ENCODE peak calls at places on chromosome 17, in six cellular contexts. E is GM12878, P is prostate gland, J is breast epithelium, Y is spleen, A is stomach. R is an unnamed sample.

GRCh38 chr17:77610980-77611641 is 347.4 kb upstream of the TNRC6C start:
- DNase-seq in E (no peak), P (no peak), J (no peak), Y (peak; percentile 41), A (no peak), R (no peak)

GRCh38 chr17:33369876-33370275 is 76.8 kb upstream of the ASIC2 start:
- DNase-seq in E (no peak), P (no peak), J (no peak), Y (no peak), A (no peak), R (no peak)

GRCh38 chr17:62882284-62882683 is 74.2 kb upstream of the MARCHF10 start:
- DNase-seq in E (no peak), P (no peak), J (no peak), Y (no peak), A (no peak), R (no peak)

GRCh38 chr17:29617125-29617480 is 5.6 kb downstream of the CORO6 start:
- DNase-seq in E (no peak), P (peak; percentile 63), J (peak; percentile 66), Y (peak; percentile 97), A (peak; percentile 83), R (peak; percentile 86)

GRCh38 chr17:27525316-27525715 is 69.1 kb downstream of the KSR1 start:
- DNase-seq in E (no peak), P (no peak), J (no peak), Y (peak; percentile 29), A (no peak), R (no peak)

GRCh38 chr17:57089391-57089790 is 4.3 kb downstream of the AKAP1 start:
- DNase-seq in E (no peak), P (no peak), J (no peak), Y (no peak), A (no peak), R (no peak)

GRCh38 chr17:7078711-7079110 is 1.3 kb downstream of the CLEC10A start:
- DNase-seq in E (no peak), P (no peak), J (peak; percentile 33), Y (no peak), A (no peak), R (no peak)

GRCh38 chr17:58414596-58414997 is 2.7 kb downstream of the RNF43 start:
- DNase-seq in E (no peak), P (no peak), J (no peak), Y (no peak), A (no peak), R (no peak)

GRCh38 chr17:15952048-15952532 is 7.2 kb downstream of the ADORA2B start:
- DNase-seq in E (no peak), P (no peak), J (no peak), Y (peak; percentile 6), A (no peak), R (no peak)

GRCh38 chr17:39533891-39534290 is 72.6 kb downstream of the CDK12 start:
- DNase-seq in E (no peak), P (peak; percentile 14), J (no peak), Y (no peak), A (no peak), R (no peak)

GRCh38 chr17:5516060-5516792 is 29.9 kb downstream of the MIS12 start:
- DNase-seq in E (no peak), P (no peak), J (no peak), Y (no peak), A (no peak), R (no peak)

GRCh38 chr17:34499576-34499975 is 79.8 kb upstream of the TMEM132E start:
- DNase-seq in E (no peak), P (no peak), J (no peak), Y (no peak), A (no peak), R (no peak)

GRCh38 chr17:21171309-21171922 is 42.5 kb downstream of the TMEM11 start:
- DNase-seq in E (peak; percentile 51), P (no peak), J (no peak), Y (peak; percentile 84), A (no peak), R (peak; percentile 65)

GRCh38 chr17:52476638-52477313 is 318.3 kb upstream of the CA10 start:
- DNase-seq in E (no peak), P (no peak), J (no peak), Y (no peak), A (no peak), R (no peak)

GRCh38 chr17:4368341-4368740 is 1.9 kb upstream of the UBE2G1 start:
- DNase-seq in E (no peak), P (no peak), J (no peak), Y (peak; percentile 52), A (no peak), R (no peak)

GRCh38 chr17:74815671-74816370 is 39.7 kb upstream of the NAT9 start:
- DNase-seq in E (no peak), P (no peak), J (no peak), Y (no peak), A (no peak), R (no peak)

GRCh38 chr17:9230346-9230745 is 209.0 kb downstream of the NTN1 start:
- DNase-seq in E (no peak), P (no peak), J (no peak), Y (peak; percentile 71), A (no peak), R (no peak)

GRCh38 chr17:16345565-16345964 is 7.7 kb downstream of the CENPV start:
- DNase-seq in E (no peak), P (no peak), J (no peak), Y (no peak), A (no peak), R (no peak)

GRCh38 chr17:50767030-50767429 is 288 bp downstream of the ANKRD40CL start:
- DNase-seq in E (no peak), P (no peak), J (no peak), Y (peak; percentile 39), A (no peak), R (no peak)

GRCh38 chr17:9676742-9677387 is 31.5 kb downstream of the USP43 start:
- DNase-seq in E (peak; percentile 9), P (no peak), J (no peak), Y (no peak), A (no peak), R (no peak)

GRCh38 chr17:66273391-66273722 is 29.1 kb upstream of the PRKCA start:
- DNase-seq in E (no peak), P (no peak), J (no peak), Y (no peak), A (no peak), R (no peak)

GRCh38 chr17:80862341-80862969 is 129.2 kb upstream of the CHMP6 start:
- DNase-seq in E (no peak), P (no peak), J (no peak), Y (peak; percentile 34), A (no peak), R (no peak)

DNA sequence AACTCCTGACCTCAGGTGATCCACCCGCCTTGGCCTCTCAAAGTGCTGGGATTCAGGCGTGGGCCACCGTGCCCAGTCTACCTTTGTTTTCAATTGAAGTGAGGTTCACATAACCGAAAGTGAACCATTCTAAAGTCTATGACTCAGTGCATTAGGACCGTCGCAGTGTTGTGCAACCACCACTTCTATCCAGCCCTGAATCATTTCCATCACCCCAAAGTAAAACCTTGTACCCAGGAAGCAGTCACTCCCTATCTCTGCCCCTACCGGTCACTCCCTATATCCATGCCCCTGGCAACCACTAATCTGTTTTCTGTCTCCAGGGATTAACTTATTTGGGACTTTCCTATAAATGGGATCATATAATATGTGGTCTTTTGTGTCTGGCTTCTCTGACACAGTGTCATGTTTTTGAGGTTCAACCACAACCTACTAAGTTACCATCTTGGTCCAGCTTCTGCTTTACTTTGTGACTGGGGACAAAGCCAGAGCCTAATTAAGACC is 28.3 kb upstream of the CDC42EP4 start:
- DNase-seq in E (peak; percentile 42), P (no peak), J (no peak), Y (no peak), A (peak; percentile 54), R (no peak)
- TF ChIP-seq POLR2AphosphoS5 in E (no peak), P (peak; percentile 10), J (peak; percentile 78), Y (peak; percentile 5), A (peak; percentile 78), R (no peak)

GRCh38 chr17:38424297-38424972 is 3.8 kb upstream of the ARHGAP23 start:
- DNase-seq in E (no peak), P (no peak), J (no peak), Y (no peak), A (no peak), R (no peak)
- TF ChIP-seq POLR2AphosphoS5 in E (no peak), P (no peak), J (no peak), Y (no peak), A (no peak), R (no peak)

GRCh38 chr17:8156174-8156992 is 4.2 kb upstream of the PER1 start:
- DNase-seq in E (peak; percentile 100), P (peak; percentile 100), J (peak; percentile 100), Y (peak; percentile 100), A (peak; percentile 100), R (peak; percentile 94)
- TF ChIP-seq POLR2AphosphoS5 in E (peak; percentile 97), P (peak; percentile 99), J (peak; percentile 100), Y (peak; percentile 100), A (peak; percentile 100), R (peak; percentile 79)

GRCh38 chr17:28576758-28577465 is at the start of gene ALDOC:
- DNase-seq in E (peak; percentile 88), P (peak; percentile 98), J (peak; percentile 93), Y (peak; percentile 100), A (peak; percentile 99), R (peak; percentile 95)
- TF ChIP-seq POLR2AphosphoS5 in E (peak; percentile 91), P (peak; percentile 100), J (peak; percentile 76), Y (peak; percentile 98), A (peak; percentile 95), R (peak; percentile 90)

GRCh38 chr17:79809530-79810137 is 12.8 kb upstream of the CBX8 start:
- DNase-seq in E (no peak), P (no peak), J (no peak), Y (no peak), A (peak; percentile 73), R (no peak)

GRCh38 chr17:79811888-79812205 is 15.0 kb upstream of the CBX8 start:
- DNase-seq in E (no peak), P (no peak), J (no peak), Y (no peak), A (no peak), R (no peak)

GRCh38 chr17:79810138-79811027 is 13.5 kb upstream of the CBX8 start:
- DNase-seq in E (no peak), P (peak; percentile 84), J (no peak), Y (peak; percentile 89), A (peak; percentile 84), R (peak; percentile 89)

GRCh38 chr17:79812206-79812968 is 15.5 kb upstream of the CBX8 start:
- DNase-seq in E (no peak), P (no peak), J (no peak), Y (no peak), A (no peak), R (no peak)

DNA sequence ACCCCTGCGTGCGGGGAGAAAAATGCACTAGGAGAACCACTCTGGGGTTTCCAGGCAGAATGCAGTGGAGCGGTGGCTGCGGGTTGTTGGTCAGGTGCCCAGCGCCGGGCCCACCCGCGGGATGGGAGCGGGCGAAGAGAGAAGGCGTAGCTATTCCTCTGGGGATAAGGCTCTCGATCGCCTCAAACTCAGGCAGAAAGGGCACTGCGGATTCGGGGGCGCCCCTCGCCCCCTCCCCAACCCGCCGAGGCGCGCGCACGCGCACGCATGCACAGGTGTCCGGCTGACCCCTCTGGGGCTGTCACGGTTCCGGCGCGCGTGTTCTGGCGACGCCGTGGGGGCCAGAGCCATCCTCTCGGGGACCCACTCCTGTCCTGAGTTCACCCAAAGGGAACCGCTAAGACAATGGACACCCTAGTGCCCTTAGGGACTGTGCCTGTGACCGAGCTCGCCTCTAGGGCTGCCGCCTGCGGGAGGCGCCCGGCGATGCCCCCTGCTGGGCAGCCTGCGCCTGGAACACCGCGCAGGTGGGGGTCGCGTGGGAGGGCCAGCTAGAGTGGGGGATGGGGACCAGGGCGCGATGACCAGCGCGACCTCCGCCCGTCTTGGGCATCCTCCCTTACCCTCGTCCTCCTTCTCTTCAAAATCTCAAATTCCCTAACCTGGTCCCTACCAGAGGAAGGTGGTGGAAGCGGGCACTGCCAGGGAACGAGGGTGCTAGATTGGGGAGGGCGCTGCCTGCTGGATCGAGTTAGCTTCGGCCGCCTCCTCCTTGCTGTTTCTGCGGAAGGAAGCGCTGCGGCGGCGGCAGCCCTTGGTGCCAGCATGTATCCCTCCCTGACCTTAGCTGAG is 14.4 kb upstream of the CBX8 start:
- DNase-seq in E (no peak), P (no peak), J (no peak), Y (no peak), A (no peak), R (no peak)
- TF ChIP-seq POLR2AphosphoS5 in E (no peak), P (peak; percentile 29), J (no peak), Y (no peak), A (no peak), R (no peak)